ENCODE peak calls at places on chromosomes 2 and 18, in ten cellular contexts. E is HCT116, N is hepatocyte, I is fibroblast of pulmonary artery, S is AG10803, F is fibroblast of the aortic adventitia, Z is tibial nerve, Y is body of pancreas, K is endodermal cell, C is AG04450. O is an unnamed sample.

GRCh38 chr18:57901819-57902600 is 98.9 kb upstream of the ATP8B1 start:
- DNase-seq in F (peak), I (peak), N (peak), K (no peak), Y (no peak), S (no peak), E (no peak), C (no peak), Z (no peak), O (no peak)

GRCh38 chr2:143525006-143525405 is 395.8 kb downstream of the ARHGAP15 start:
- DNase-seq in N (peak), S (peak), Z (no peak), K (no peak), Y (no peak), F (peak), C (no peak), I (no peak), E (no peak), O (no peak)

GRCh38 chr2:15761056-15761455 is 169.4 kb downstream of the DDX1 start:
- DNase-seq in N (no peak), F (no peak), S (no peak), Z (no peak), C (no peak), K (no peak), Y (no peak), E (no peak), I (no peak), O (no peak)

GRCh38 chr18:60873708-60874107 is 459.5 kb upstream of the CDH20 start:
- DNase-seq in Z (no peak), C (no peak), Y (no peak), F (peak), K (no peak), S (no peak), I (no peak), E (no peak), N (no peak), O (peak)

GRCh38 chr2:11742702-11743530 is 3.5 kb upstream of the LPIN1 start:
- DNase-seq in Y (no peak), E (no peak), Z (no peak), I (no peak), S (no peak), C (no peak), N (no peak), K (no peak), F (no peak), O (no peak)

GRCh38 chr2:207935991-207936370 is 89.3 kb downstream of the PLEKHM3 start:
- DNase-seq in N (peak), C (no peak), K (no peak), I (no peak), Z (no peak), S (no peak), E (no peak), F (no peak), Y (no peak), O (no peak)

GRCh38 chr18:63683890-63684289 is 18.9 kb upstream of the SERPINB11 start:
- DNase-seq in C (no peak), Y (no peak), Z (no peak), I (no peak), N (peak), F (no peak), S (no peak), K (peak), E (no peak), O (no peak)

GRCh38 chr18:32349728-32350395 is 120.8 kb downstream of the GAREM1 start:
- DNase-seq in C (peak), S (peak), I (peak), F (peak), Z (peak), K (no peak), E (peak), Y (peak), N (peak), O (peak)

GRCh38 chr2:105746177-105747080 is 1.7 kb downstream of the NCK2 start:
- DNase-seq in K (peak), N (peak), C (no peak), E (no peak), Z (peak), S (no peak), F (no peak), I (no peak), Y (peak), O (no peak)

GRCh38 chr2:132651115-132652099 is 18.6 kb downstream of the LYPD1 start:
- DNase-seq in S (peak), I (peak), K (peak), Y (peak), F (peak), N (peak), E (peak), Z (no peak), C (no peak), O (no peak)

GRCh38 chr2:229752970-229753729 is 38.8 kb upstream of the DNER start:
- DNase-seq in S (no peak), E (no peak), I (no peak), Y (no peak), N (peak), Z (no peak), K (no peak), C (no peak), F (no peak), O (no peak)

GRCh38 chr2:190603374-190603773 is 45.5 kb upstream of the NAB1 start:
- DNase-seq in S (no peak), I (no peak), Y (no peak), K (no peak), Z (no peak), F (no peak), N (no peak), C (no peak), E (no peak), O (no peak)

GRCh38 chr18:44839239-44839666 is 158.6 kb downstream of the SETBP1 start:
- DNase-seq in K (peak), N (peak), Y (peak), F (peak), E (no peak), Z (peak), I (peak), C (no peak), S (peak), O (no peak)

GRCh38 chr18:48545690-48546365 is 7.0 kb downstream of the CTIF start:
- DNase-seq in N (peak), I (peak), S (peak), E (no peak), F (peak), K (peak), Z (no peak), C (no peak), Y (no peak), O (no peak)

GRCh38 chr2:65319080-65319673 is 91.5 kb downstream of the ACTR2 start:
- DNase-seq in N (no peak), F (no peak), Y (no peak), S (no peak), Z (no peak), K (no peak), I (no peak), E (no peak), C (no peak), O (no peak)

GRCh38 chr18:13381907-13382682 is 163.5 kb downstream of the LDLRAD4 start:
- DNase-seq in F (peak), I (peak), C (no peak), K (no peak), E (no peak), Y (peak), N (no peak), S (peak), Z (peak), O (no peak)

GRCh38 chr2:211766689-211767088 is 771.9 kb downstream of the ERBB4 start:
- DNase-seq in N (peak), C (no peak), E (no peak), F (no peak), Z (no peak), S (no peak), K (peak), Y (peak), I (no peak), O (no peak)

DNA sequence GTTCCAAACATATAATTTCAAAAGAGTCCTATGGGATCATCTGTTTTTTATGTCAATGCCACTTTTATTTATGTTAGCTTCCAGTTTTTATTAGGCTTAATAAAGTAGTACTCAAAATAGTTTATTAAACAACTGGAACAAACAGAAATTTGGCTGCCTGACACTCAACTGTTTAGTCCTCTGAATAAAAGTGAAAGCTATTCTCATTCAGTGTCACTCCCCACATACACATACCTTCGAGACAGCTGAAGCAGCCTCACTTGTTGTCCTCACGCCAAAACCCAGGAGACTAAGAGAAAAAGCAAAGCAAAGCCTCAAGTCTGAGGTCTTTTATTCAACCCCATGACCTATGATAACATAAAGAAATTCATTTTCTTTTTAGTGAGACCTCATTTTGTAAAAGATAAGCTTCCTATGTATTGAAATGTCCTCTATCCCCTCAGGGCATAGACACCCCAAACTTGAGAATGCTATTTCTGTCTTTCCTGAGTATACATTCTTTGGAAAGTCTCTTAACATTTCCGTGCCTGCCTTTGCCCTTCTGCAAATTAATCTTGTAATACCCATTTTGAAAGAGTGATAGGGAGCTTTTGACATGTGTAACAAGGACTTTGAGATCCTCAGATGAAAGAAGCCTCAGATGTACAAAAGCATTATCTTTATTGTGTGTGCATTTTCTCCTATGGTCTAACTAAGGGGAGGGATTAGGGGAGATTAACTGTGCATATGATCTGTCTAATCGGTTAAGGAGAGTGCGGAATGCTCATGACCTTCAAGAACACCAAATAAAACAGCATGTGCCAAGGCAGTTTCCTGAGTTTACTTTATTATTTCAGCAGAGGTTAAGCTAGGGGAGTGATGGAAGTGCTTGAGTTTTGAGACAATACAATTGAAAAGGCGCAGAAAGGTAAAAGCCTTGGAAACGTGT is 1523.7 kb upstream of the PIK3C3 start:
- DNase-seq in E (no peak), S (no peak), I (no peak), N (peak), Z (no peak), F (no peak), Y (no peak), K (no peak), C (no peak), O (no peak)
- TF ChIP-seq CTCF in E (no peak), S (no peak), I (no peak), N (no peak), Z (no peak), F (no peak), Y (no peak), K (no peak), C (no peak), O (no peak)

GRCh38 chr2:152171733-152172132 is 3.8 kb downstream of the STAM2 start:
- DNase-seq in N (peak), I (peak), S (no peak), Y (peak), E (no peak), K (no peak), Z (no peak), F (peak), C (no peak), O (no peak)
- H3K4me3 ChIP-seq in N (no peak), I (no peak), S (no peak), Y (no peak), E (no peak), K (no peak), Z (no peak), F (peak), C (no peak), O (no peak)

GRCh38 chr2:158179660-158180059 is 78.0 kb downstream of the UPP2 start:
- DNase-seq in C (no peak), F (peak), I (peak), K (no peak), N (no peak), E (peak), Z (no peak), Y (no peak), S (peak), O (no peak)
- TF ChIP-seq CTCF in C (peak), F (peak), I (peak), K (peak), N (peak), E (peak), Z (no peak), Y (peak), S (peak), O (peak)

GRCh38 chr2:197498627-197498936 is 1.1 kb downstream of the HSPD1 start:
- DNase-seq in I (no peak), N (no peak), K (no peak), E (no peak), F (no peak), Z (no peak), S (no peak), Y (no peak), C (no peak), O (no peak)

GRCh38 chr2:197495433-197496134 is 4.1 kb downstream of the HSPD1 start:
- DNase-seq in I (no peak), S (no peak), C (no peak), N (no peak), F (no peak), Z (no peak), K (no peak), Y (no peak), E (no peak), O (no peak)

GRCh38 chr2:197498937-197499593 is 575 bp downstream of the HSPD1 start:
- DNase-seq in C (no peak), S (peak), F (peak), Z (peak), Y (peak), N (peak), I (peak), K (peak), E (no peak), O (no peak)

GRCh38 chr2:197496695-197497094 is 2.9 kb downstream of the HSPD1 start:
- DNase-seq in K (no peak), I (no peak), F (no peak), N (no peak), C (no peak), S (no peak), Y (no peak), E (no peak), Z (no peak), O (no peak)

GRCh38 chr2:197497301-197497700 is 2.3 kb downstream of the HSPD1 start:
- DNase-seq in K (no peak), N (no peak), Y (no peak), F (no peak), I (no peak), Z (no peak), E (no peak), S (no peak), C (no peak), O (no peak)
- H3K4me3 ChIP-seq in K (peak), N (peak), Y (no peak), F (no peak), I (peak), Z (no peak), E (no peak), S (no peak), C (no peak), O (no peak)

O was measured in astrocyte of the cerebellum.